ENCODE peak calls at places on chromosomes 7 and 10, in five cellular contexts. G is pancreas, U is fibroblast of the aortic adventitia, L is kidney epithelial cell, Q is GM23338. A is an unnamed sample.

GRCh38 chr7:45662540-45663166 is 88.5 kb downstream of the ADCY1 start:
- DNase-seq in G (peak; percentile 42), Q (no peak), U (no peak), L (no peak), A (no peak)

GRCh38 chr7:76165106-76165972 is 36.4 kb upstream of the SRRM3 start:
- DNase-seq in G (no peak), U (no peak), Q (no peak), L (no peak), A (no peak)

GRCh38 chr10:672992-673391 is 16.5 kb downstream of the DIP2C start:
- DNase-seq in U (no peak), L (no peak), G (no peak), Q (no peak), A (no peak)

GRCh38 chr10:44926771-44927751 is 15.9 kb downstream of the TMEM72 start:
- DNase-seq in Q (no peak), L (no peak), U (peak; percentile 50), G (no peak), A (no peak)

GRCh38 chr7:54542920-54543539 is 855 bp downstream of the VSTM2A start:
- DNase-seq in Q (peak; percentile 71), L (peak; percentile 25), U (peak; percentile 20), G (no peak), A (no peak)

GRCh38 chr7:47578581-47579270 is 3.2 kb downstream of the TNS3 start:
- DNase-seq in U (peak; percentile 82), G (no peak), Q (no peak), L (no peak), A (no peak)

GRCh38 chr10:110459600-110459999 is 38.1 kb upstream of the DUSP5 start:
- DNase-seq in U (no peak), L (no peak), Q (no peak), G (no peak), A (no peak)

GRCh38 chr10:48291190-48291589 is 15.3 kb upstream of the MAPK8 start:
- DNase-seq in U (no peak), G (no peak), L (no peak), Q (no peak), A (no peak)

GRCh38 chr7:51126813-51127617 is 189.6 kb downstream of the COBL start:
- DNase-seq in G (no peak), U (no peak), L (no peak), Q (no peak), A (no peak)

GRCh38 chr10:58266003-58266825 is 1.5 kb downstream of the IPMK start:
- DNase-seq in L (no peak), Q (no peak), G (no peak), U (peak; percentile 63), A (peak; percentile 61)

GRCh38 chr10:92598321-92598720 is 5.4 kb downstream of the KIF11 start:
- DNase-seq in U (peak; percentile 62), G (no peak), L (no peak), Q (no peak), A (no peak)

GRCh38 chr10:71899665-71900412 is 48.8 kb upstream of the PSAP start:
- DNase-seq in U (no peak), G (no peak), L (no peak), Q (no peak), A (no peak)

GRCh38 chr10:119270893-119271361 is 63.6 kb downstream of the GRK5 start:
- DNase-seq in U (peak; percentile 97), L (no peak), G (peak; percentile 80), Q (no peak), A (peak; percentile 90)

GRCh38 chr10:19816420-19817250 is at the start of gene PLXDC2:
- DNase-seq in L (no peak), Q (peak; percentile 61), G (peak; percentile 62), U (peak; percentile 51), A (peak; percentile 41)

GRCh38 chr10:132058793-132059759 is 6.7 kb upstream of the JAKMIP3 start:
- DNase-seq in L (no peak), U (no peak), Q (no peak), G (no peak), A (no peak)

GRCh38 chr10:73262105-73262730 is 9.8 kb upstream of the MRPS16 start:
- DNase-seq in G (no peak), L (peak; percentile 80), U (peak; percentile 91), Q (no peak), A (no peak)

GRCh38 chr7:24755541-24756416 is 1.5 kb downstream of the GSDME start:
- DNase-seq in U (no peak), G (no peak), L (peak; percentile 78), Q (no peak), A (peak; percentile 88)

GRCh38 chr7:2540133-2540532 is 15.2 kb downstream of the BRAT1 start:
- DNase-seq in G (peak; percentile 35), U (no peak), Q (no peak), L (no peak), A (no peak)

GRCh38 chr7:101882595-101883564 is 65.5 kb downstream of the CUX1 start:
- DNase-seq in Q (peak; percentile 56), L (peak; percentile 98), U (peak; percentile 100), G (peak; percentile 61), A (no peak)

GRCh38 chr10:116000151-116000550 is 272.9 kb downstream of the GFRA1 start:
- DNase-seq in U (no peak), Q (no peak), L (no peak), G (no peak), A (no peak)

GRCh38 chr7:130758429-130759056 is 24.5 kb upstream of the KLF14 start:
- DNase-seq in L (peak; percentile 32), U (peak; percentile 84), G (no peak), Q (peak; percentile 68), A (peak; percentile 62)

GRCh38 chr7:108789451-108789850 is 219.8 kb downstream of the DNAJB9 start:
- DNase-seq in L (no peak), G (no peak), U (no peak), Q (no peak), A (no peak)

GRCh38 chr10:14670551-14671240 is 104.0 kb downstream of the FAM107B start:
- DNase-seq in G (no peak), Q (no peak), U (peak; percentile 26), L (no peak), A (no peak)

GRCh38 chr10:21217748-21218367 is 307.6 kb downstream of the SKIDA1 start:
- DNase-seq in G (no peak), Q (no peak), U (no peak), L (no peak), A (no peak)

GRCh38 chr7:2644514-2645273 is 12.9 kb downstream of the TTYH3 start:
- DNase-seq in Q (no peak), L (no peak), U (no peak), G (no peak), A (no peak)

GRCh38 chr10:132904169-132904813 is 38.1 kb downstream of the CFAP46 start:
- DNase-seq in U (peak; percentile 21), Q (peak; percentile 70), G (peak; percentile 64), L (no peak), A (no peak)

GRCh38 chr10:51789903-51790302 is 90.5 kb upstream of the CSTF2T start:
- DNase-seq in U (peak; percentile 67), G (no peak), L (no peak), Q (no peak), A (no peak)

GRCh38 chr7:32290015-32290414 is 200.2 kb downstream of the LSM5 start:
- DNase-seq in Q (no peak), U (no peak), G (no peak), L (no peak), A (no peak)

DNA sequence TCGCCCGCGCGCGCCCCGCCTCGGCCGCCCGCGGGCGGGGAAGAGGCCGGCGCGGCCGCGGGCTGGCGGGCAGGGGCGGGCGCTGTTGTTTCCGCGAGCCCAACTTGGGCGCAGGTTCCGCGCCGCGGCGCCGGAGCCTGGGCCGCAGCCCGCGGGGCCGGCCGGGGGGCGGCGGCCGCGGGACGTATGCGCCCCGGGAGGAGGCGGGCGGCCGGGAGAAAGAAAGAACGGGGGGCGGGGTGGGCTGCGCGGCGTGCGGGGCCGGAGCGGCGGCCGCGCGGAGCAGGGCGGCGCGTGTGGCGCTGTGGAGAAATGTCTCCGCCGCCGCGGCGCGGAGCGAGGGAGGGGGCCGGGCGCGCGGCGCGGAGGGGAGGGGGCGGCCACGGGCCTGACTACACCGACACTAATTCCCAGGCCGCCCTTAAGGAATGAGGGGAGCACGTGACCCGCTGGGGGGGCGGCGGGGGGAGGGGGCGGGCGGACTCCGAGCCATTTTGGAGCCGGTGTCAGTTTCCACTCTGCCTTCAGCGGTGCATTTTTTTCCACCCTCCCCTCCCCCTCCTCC is at the start of gene BMI1:
- DNase-seq in U (peak; percentile 74), G (peak; percentile 83), L (no peak), Q (peak; percentile 68), A (peak; percentile 82)
- TF ChIP-seq CTCF in U (no peak), G (no peak), L (no peak), Q (no peak), A (no peak)

GRCh38 chr7:105829681-105830322 is 46.6 kb downstream of the ATXN7L1 start:
- DNase-seq in U (peak; percentile 41), L (no peak), G (no peak), Q (no peak), A (no peak)
- H3K4me3 ChIP-seq in U (no peak overlapping the region), L (no peak overlapping the region), G (no peak overlapping the region), Q (no peak overlapping the region), A (no peak overlapping the region)

GRCh38 chr7:126842451-126842850 is 410.3 kb downstream of the GRM8 start:
- DNase-seq in U (no peak), G (no peak), L (no peak), Q (no peak), A (no peak)

GRCh38 chr7:126839624-126840023 is 413.1 kb downstream of the GRM8 start:
- DNase-seq in U (no peak), L (no peak), G (no peak), Q (no peak), A (no peak)

GRCh38 chr7:126840869-126841268 is 411.9 kb downstream of the GRM8 start:
- DNase-seq in L (no peak), U (no peak), Q (no peak), G (no peak), A (no peak)

GRCh38 chr7:126843883-126844282 is 408.9 kb downstream of the GRM8 start:
- DNase-seq in L (no peak), G (no peak), Q (no peak), U (no peak), A (no peak)

DNA sequence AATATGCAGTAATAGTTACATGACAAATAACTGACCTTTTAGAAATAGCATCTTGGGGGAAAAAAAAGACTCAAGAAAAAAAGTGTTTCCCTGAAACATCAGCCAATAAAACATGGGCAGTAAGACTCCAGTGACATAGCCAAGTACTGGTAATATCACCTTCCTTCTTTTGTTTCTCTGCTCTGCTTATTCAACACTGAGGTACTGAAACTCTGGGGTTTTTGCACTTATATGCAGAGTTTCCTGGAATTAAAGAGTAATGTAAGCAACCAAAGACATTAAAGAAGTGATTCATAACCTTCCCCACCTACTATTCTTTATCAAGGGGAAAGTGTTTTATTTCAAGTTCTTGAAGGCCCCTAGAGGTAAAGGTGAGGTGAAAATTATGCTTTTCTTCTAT is 414.5 kb downstream of the GRM8 start:
- DNase-seq in Q (no peak), G (no peak), L (no peak), U (no peak), A (no peak)
- TF ChIP-seq CTCF in Q (no peak), G (no peak), L (no peak), U (no peak), A (no peak)

DNA sequence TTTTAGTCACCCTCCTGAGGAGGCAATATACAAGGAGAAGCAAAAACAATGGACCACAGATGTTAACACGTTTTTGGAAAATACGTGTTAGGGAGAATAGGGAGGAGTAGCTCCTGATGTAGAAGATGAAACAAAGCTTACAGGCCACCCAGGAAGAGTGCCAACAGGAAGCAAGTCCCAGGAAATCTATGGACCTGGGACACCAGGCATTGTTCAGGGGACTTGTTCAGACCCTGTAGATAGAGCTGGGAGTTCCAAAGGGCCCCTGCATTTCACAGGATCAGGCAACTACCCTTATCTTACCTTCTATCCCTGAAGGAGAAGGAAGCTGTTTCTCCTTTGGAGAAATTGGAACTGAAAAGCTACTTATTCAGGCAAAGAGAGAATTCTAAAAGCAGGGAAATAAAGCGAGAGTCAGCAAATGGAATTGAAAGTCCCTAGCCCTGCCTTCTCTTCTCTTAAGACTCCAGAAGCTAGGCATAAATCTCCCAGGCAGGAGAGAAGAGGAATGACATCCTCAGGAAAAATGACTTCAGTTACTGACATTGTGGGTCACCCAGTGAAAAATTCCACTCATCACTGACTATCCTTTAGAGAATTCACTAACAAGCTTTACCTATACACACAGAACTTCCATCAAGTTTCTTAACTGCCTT is 77.7 kb upstream of the FAM3C start:
- DNase-seq in L (no peak), U (no peak), G (no peak), Q (no peak), A (no peak)
- H3K4me3 ChIP-seq in L (no peak overlapping the region), U (no peak overlapping the region), G (no peak overlapping the region), Q (no peak overlapping the region), A (no peak overlapping the region)